ENCODE peak calls at places on chromosome X, in four cellular contexts. D, Z, M and O are unnamed samples.

GRCh38 chrX:9885150-9885549 is 82.0 kb upstream of the CLDN34 start:
- DNase-seq in D (peak; percentile 64), Z (peak; percentile 31), M (no peak), O (peak; percentile 71)

GRCh38 chrX:68867458-68868166 is 38.8 kb downstream of the EFNB1 start:
- DNase-seq in D (no peak), Z (no peak), M (no peak), O (no peak)

GRCh38 chrX:99857455-99857854 is 552.6 kb downstream of the PCDH19 start:
- DNase-seq in D (no peak), Z (no peak), M (no peak), O (no peak)

GRCh38 chrX:91279479-91279878 is 155.2 kb upstream of the PABPC5 start:
- DNase-seq in D (no peak), Z (no peak), M (no peak), O (no peak)

GRCh38 chrX:115233497-115234219 is at the start of gene LRCH2:
- DNase-seq in D (no peak), Z (no peak), M (no peak), O (peak; percentile 41)

GRCh38 chrX:125203737-125204578 is 115.7 kb upstream of the TEX13C start:
- DNase-seq in D (peak; percentile 32), Z (no peak), M (no peak), O (no peak)

GRCh38 chrX:70509078-70509477 is 64.4 kb downstream of the DLG3 start:
- DNase-seq in D (no peak), Z (no peak), M (no peak), O (no peak)

GRCh38 chrX:35890699-35891098 is 28.8 kb upstream of the CFAP47 start:
- DNase-seq in D (peak; percentile 79), Z (peak; percentile 10), M (no peak), O (peak; percentile 11)

GRCh38 chrX:148958896-148959295 is 458.5 kb downstream of the AFF2 start:
- DNase-seq in D (peak; percentile 2), Z (no peak), M (no peak), O (no peak)

GRCh38 chrX:150293311-150294013 is 69.7 kb upstream of the MAMLD1 start:
- DNase-seq in D (no peak), Z (no peak), M (no peak), O (no peak)

GRCh38 chrX:132217203-132218073 is 1.8 kb downstream of the RAP2C start:
- DNase-seq in D (peak; percentile 87), Z (peak; percentile 68), M (peak; percentile 57), O (peak; percentile 75)

GRCh38 chrX:123918106-123918721 is 43.3 kb upstream of the STAG2 start:
- DNase-seq in D (no peak), Z (no peak), M (no peak), O (no peak)

GRCh38 chrX:48897157-48897620 is 379 bp downstream of the TIMM17B start:
- DNase-seq in D (peak; percentile 90), Z (peak; percentile 65), M (no peak), O (peak; percentile 66)

GRCh38 chrX:120308558-120308957 is 2.7 kb downstream of the TMEM255A start:
- DNase-seq in D (no peak), Z (no peak), M (no peak), O (no peak)

GRCh38 chrX:120308959-120309872 is 2.0 kb downstream of the TMEM255A start:
- DNase-seq in D (peak; percentile 85), Z (no peak), M (peak; percentile 47), O (peak; percentile 14)

GRCh38 chrX:120304241-120304640 is 7.0 kb downstream of the TMEM255A start:
- DNase-seq in D (no peak), Z (no peak), M (no peak), O (no peak)

GRCh38 chrX:120305531-120306145 is 5.6 kb downstream of the TMEM255A start:
- DNase-seq in D (no peak), Z (peak; percentile 7), M (no peak), O (no peak)

GRCh38 chrX:120306640-120307039 is 4.6 kb downstream of the TMEM255A start:
- DNase-seq in D (no peak), Z (no peak), M (no peak), O (no peak)
- TF ChIP-seq ELK1 in D (no peak), Z (no peak), M (no peak), O (no peak)

DNA sequence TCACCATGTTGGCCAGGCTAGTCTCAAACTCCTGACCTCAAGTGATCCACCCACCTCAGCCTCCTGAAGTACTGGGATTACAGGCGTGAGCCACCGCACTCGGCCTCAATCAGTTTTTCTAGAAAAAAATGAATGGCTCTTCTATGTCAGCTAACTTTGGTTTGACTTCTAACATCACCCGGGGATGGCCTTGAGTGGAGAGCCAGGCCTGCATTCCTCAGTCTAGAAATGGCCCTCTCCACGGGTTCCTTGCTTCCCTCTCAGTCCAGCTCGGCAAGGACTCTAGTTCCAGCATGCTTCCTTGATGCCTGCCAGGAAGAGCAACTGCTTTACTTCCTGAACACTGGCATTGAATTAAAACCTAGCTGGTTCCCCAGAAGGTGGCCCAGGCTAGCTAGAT is 39.0 kb downstream of the SLC25A5 start:
- DNase-seq in D (no peak), Z (no peak), M (no peak), O (no peak)
- TF ChIP-seq ELK1 in D (no peak), Z (no peak), M (no peak), O (no peak)

GRCh38 chrX:47623540-47624027 is 3.9 kb upstream of the SYN1 start:
- DNase-seq in D (peak; percentile 74), Z (peak; percentile 47), M (no peak), O (peak; percentile 76)

GRCh38 chrX:47621851-47622250 is 2.2 kb upstream of the SYN1 start:
- DNase-seq in D (no peak), Z (no peak), M (no peak), O (no peak)

GRCh38 chrX:47619486-47620302 is at the start of gene SYN1:
- DNase-seq in D (peak; percentile 76), Z (peak; percentile 94), M (no peak), O (peak; percentile 74)

GRCh38 chrX:47618923-47619485 is 653 bp downstream of the SYN1 start:
- DNase-seq in D (no peak), Z (no peak), M (no peak), O (no peak)

GRCh38 chrX:47620303-47620685 is 637 bp upstream of the SYN1 start:
- DNase-seq in D (no peak), Z (no peak), M (no peak), O (no peak)
- TF ChIP-seq ELK1 in D (no peak), Z (no peak), M (no peak), O (no peak)

GRCh38 chrX:24646745-24647182 is 383 bp downstream of the PCYT1B start:
- DNase-seq in D (no peak), Z (no peak), M (no peak), O (no peak)
- TF ChIP-seq ELK1 in D (no peak), Z (no peak), M (no peak), O (no peak)

GRCh38 chrX:20315140-20315539 is 48.4 kb upstream of the RPS6KA3 start:
- DNase-seq in D (no peak), Z (no peak), M (peak; percentile 36), O (no peak)
- TF ChIP-seq ELK1 in D (no peak), Z (no peak), M (no peak), O (no peak)

GRCh38 chrX:72540318-72540717 is 32.3 kb downstream of the HDAC8 start:
- DNase-seq in D (peak; percentile 15), Z (no peak), M (no peak), O (peak; percentile 58)
- TF ChIP-seq ELK1 in D (no peak), Z (no peak), M (no peak), O (no peak)

GRCh38 chrX:7389576-7389975 is 241.6 kb upstream of the PUDP start:
- DNase-seq in D (no peak), Z (no peak), M (no peak), O (no peak)
- TF ChIP-seq ELK1 in D (no peak), Z (no peak), M (no peak), O (no peak)